ENCODE peak calls at places on chromosomes 6 and 20, in eight cellular contexts. S is EL; F is stimulated activated CD4-positive, alpha-beta T cell treated with anti-CD3 and anti-CD28 coated beads, TNF-alpha, amount 100 ng/mL, for 1 hour; N is heart left ventricle; Y is activated T-cell treated with anti-CD3 and anti-CD28 coated beads for 1 hour; P is astrocyte of the hippocampus; C is activated CD4-positive, alpha-beta T cell treated with anti-CD3 and anti-CD28 coated beads, Interleukin-2, amount 10 ng/mL, durations not matched to agents 7 days and 5 days; J is GM10248. X is an unnamed sample.

GRCh38 chr6:53593001-53593488 is 48.1 kb upstream of the GCLC start:
- DNase-seq in C (no peak), Y (no peak), F (no peak), P (peak; percentile 78), J (no peak), S (peak; percentile 56), N (no peak), X (no peak)

GRCh38 chr6:36783603-36784378 is 55.5 kb downstream of the CPNE5 start:
- DNase-seq in C (no peak), S (no peak), J (no peak), P (no peak), F (no peak), Y (no peak), N (no peak), X (no peak)

GRCh38 chr6:133591330-133591729 is 297.6 kb upstream of the TCF21 start:
- DNase-seq in P (no peak), N (no peak), J (no peak), C (no peak), S (peak; percentile 23), Y (no peak), F (no peak), X (no peak)

GRCh38 chr20:38065764-38066375 is 32.3 kb downstream of the RPRD1B start:
- DNase-seq in F (no peak), P (peak; percentile 23), N (no peak), S (no peak), J (no peak), Y (no peak), C (no peak), X (no peak)

GRCh38 chr6:113564401-113565161 is 292.6 kb upstream of the MARCKS start:
- DNase-seq in J (no peak), N (peak; percentile 89), Y (no peak), P (peak; percentile 89), F (no peak), S (peak; percentile 97), C (no peak), X (no peak)

GRCh38 chr6:50141100-50141499 is 91.4 kb upstream of the DEFB112 start:
- DNase-seq in N (no peak), C (no peak), P (no peak), J (no peak), S (no peak), F (no peak), Y (no peak), X (no peak)

GRCh38 chr20:3766832-3767433 is 620 bp downstream of the ADISSP start:
- DNase-seq in N (no peak), C (no peak), F (no peak), J (no peak), S (no peak), Y (no peak), P (peak; percentile 33), X (no peak)

GRCh38 chr20:51624157-51624731 is 81.7 kb upstream of the NFATC2 start:
- DNase-seq in S (peak; percentile 70), N (peak; percentile 43), J (peak; percentile 83), C (peak; percentile 65), P (peak; percentile 81), Y (peak; percentile 47), F (peak; percentile 3), X (peak; percentile 63)

GRCh38 chr20:20367681-20368413 is at the start of gene INSM1:
- DNase-seq in P (peak; percentile 11), Y (no peak), S (no peak), C (no peak), F (no peak), J (no peak), N (no peak), X (peak; percentile 42)

GRCh38 chr20:57748601-57749130 is 38.9 kb upstream of the PMEPA1 start:
- DNase-seq in P (peak; percentile 93), Y (peak; percentile 31), S (peak; percentile 86), N (peak; percentile 88), J (peak; percentile 66), F (peak; percentile 28), C (peak; percentile 8), X (peak; percentile 55)

GRCh38 chr6:44386929-44387345 is 569 bp upstream of the CDC5L start:
- DNase-seq in Y (no peak), S (peak; percentile 42), P (no peak), F (no peak), C (no peak), N (no peak), J (no peak), X (no peak)

GRCh38 chr6:166488701-166489100 is 97.8 kb downstream of the RAMACL start:
- DNase-seq in J (no peak), Y (no peak), C (no peak), F (no peak), S (no peak), N (no peak), P (no peak), X (no peak)

GRCh38 chr6:155481215-155481614 is 25.6 kb upstream of the NOX3 start:
- DNase-seq in C (no peak), P (no peak), N (no peak), Y (no peak), F (no peak), S (peak; percentile 76), J (no peak), X (no peak)

GRCh38 chr20:37244572-37244957 is 17.0 kb downstream of the GHRH start:
- DNase-seq in F (no peak), S (no peak), P (no peak), C (no peak), Y (no peak), J (no peak), N (no peak), X (no peak)

GRCh38 chr6:3804981-3805380 is 44.2 kb upstream of the FAM50B start:
- DNase-seq in P (no peak), F (no peak), Y (no peak), C (no peak), S (peak; percentile 34), J (no peak), N (no peak), X (no peak)

GRCh38 chr6:161410736-161411135 is 136.9 kb upstream of the AGPAT4 start:
- DNase-seq in N (no peak), F (no peak), S (no peak), P (no peak), Y (no peak), C (no peak), J (no peak), X (no peak)

GRCh38 chr6:57324538-57324937 is 7.1 kb downstream of the PRIM2 start:
- DNase-seq in P (peak; percentile 16), J (no peak), C (no peak), N (no peak), Y (no peak), S (peak; percentile 29), F (no peak), X (no peak)

GRCh38 chr20:44650777-44651493 is 564 bp downstream of the ADA start:
- DNase-seq in C (peak; percentile 54), P (peak; percentile 13), J (no peak), Y (no peak), S (no peak), N (no peak), F (no peak), X (no peak)

GRCh38 chr6:27608916-27609883 is 136.3 kb upstream of the ZNF184 start:
- DNase-seq in N (no peak), P (peak; percentile 75), C (peak; percentile 38), J (peak; percentile 50), F (no peak), S (peak; percentile 80), Y (no peak), X (no peak)

GRCh38 chr6:5425797-5426196 is 164.5 kb downstream of the FARS2 start:
- DNase-seq in F (no peak), S (no peak), C (no peak), Y (no peak), P (no peak), J (no peak), N (no peak), X (no peak)

GRCh38 chr6:103107985-103108384 is 1714.5 kb downstream of the GRIK2 start:
- DNase-seq in N (no peak), S (no peak), C (no peak), P (no peak), Y (no peak), F (no peak), J (no peak), X (no peak)

GRCh38 chr6:89353702-89354392 is 1.3 kb upstream of the UBE2J1 start:
- DNase-seq in P (no peak), C (no peak), S (no peak), F (no peak), N (no peak), Y (no peak), J (peak; percentile 48), X (no peak)